ENCODE peak calls at places on chromosomes 2 and 18, in four cellular contexts. One of them, this sample, is unnamed.

GRCh38 chr2:140539506-140539905 is 1591.3 kb downstream of the LRP1B start:
- DNase-seq in pancreas: no peak
- DNase-seq in stomach: no peak
- DNase-seq in SJSA1: no peak
- DNase-seq in this sample: no peak

GRCh38 chr18:27004056-27004829 is 138.7 kb upstream of the AQP4 start:
- DNase-seq in pancreas: no peak
- DNase-seq in stomach: no peak
- DNase-seq in SJSA1: peak; percentile 4
- DNase-seq in this sample: no peak

GRCh38 chr2:104434363-104434792 is 419.5 kb upstream of the POU3F3 start:
- DNase-seq in pancreas: peak; percentile 9
- DNase-seq in stomach: peak; percentile 66
- DNase-seq in SJSA1: no peak
- DNase-seq in this sample: no peak

GRCh38 chr2:39455826-39456225 is 18.7 kb upstream of the MAP4K3 start:
- DNase-seq in pancreas: no peak
- DNase-seq in stomach: no peak
- DNase-seq in SJSA1: no peak
- DNase-seq in this sample: no peak

GRCh38 chr2:415986-416610 is 128.2 kb upstream of the ALKAL2 start:
- DNase-seq in pancreas: no peak
- DNase-seq in stomach: no peak
- DNase-seq in SJSA1: no peak
- DNase-seq in this sample: no peak

GRCh38 chr18:23703057-23703986 is 14.1 kb downstream of the LAMA3 start:
- DNase-seq in pancreas: no peak
- DNase-seq in stomach: no peak
- DNase-seq in SJSA1: peak; percentile 36
- DNase-seq in this sample: no peak

GRCh38 chr18:24799176-24799575 is 338.7 kb downstream of the HRH4 start:
- DNase-seq in pancreas: no peak
- DNase-seq in stomach: no peak
- DNase-seq in SJSA1: no peak
- DNase-seq in this sample: no peak

GRCh38 chr2:105498281-105498846 is 99.5 kb upstream of the FHL2 start:
- DNase-seq in pancreas: no peak
- DNase-seq in stomach: no peak
- DNase-seq in SJSA1: no peak
- DNase-seq in this sample: no peak

GRCh38 chr18:50659091-50660003 is 99.5 kb downstream of the MAPK4 start:
- DNase-seq in pancreas: no peak
- DNase-seq in stomach: no peak
- DNase-seq in SJSA1: no peak
- DNase-seq in this sample: no peak

GRCh38 chr2:120390381-120391055 is 44.6 kb downstream of the INHBB start:
- DNase-seq in pancreas: no peak
- DNase-seq in stomach: peak; percentile 21
- DNase-seq in SJSA1: no peak
- DNase-seq in this sample: no peak

GRCh38 chr2:120389036-120389391 is 43.1 kb downstream of the INHBB start:
- DNase-seq in pancreas: no peak
- DNase-seq in stomach: peak; percentile 3
- DNase-seq in SJSA1: no peak
- DNase-seq in this sample: no peak

GRCh38 chr2:120385355-120386127 is 39.6 kb downstream of the INHBB start:
- DNase-seq in pancreas: no peak
- DNase-seq in stomach: no peak
- DNase-seq in SJSA1: no peak
- DNase-seq in this sample: no peak

GRCh38 chr2:120391905-120392665 is 46.1 kb downstream of the INHBB start:
- DNase-seq in pancreas: no peak
- DNase-seq in stomach: peak; percentile 11
- DNase-seq in SJSA1: no peak
- DNase-seq in this sample: no peak

GRCh38 chr2:120388222-120389035 is 42.5 kb downstream of the INHBB start:
- DNase-seq in pancreas: no peak
- DNase-seq in stomach: peak; percentile 9
- DNase-seq in SJSA1: no peak
- DNase-seq in this sample: no peak
- H3K27ac ChIP-seq in pancreas: no peak overlapping the region
- H3K27ac ChIP-seq in stomach: no peak overlapping the region
- H3K27ac ChIP-seq in SJSA1: no peak overlapping the region
- H3K27ac ChIP-seq in this sample: no peak overlapping the region

GRCh38 chr2:188474316-188474715 is 182.6 kb downstream of the GULP1 start:
- DNase-seq in pancreas: no peak
- DNase-seq in stomach: no peak
- DNase-seq in SJSA1: no peak
- DNase-seq in this sample: no peak
- H3K27ac ChIP-seq in pancreas: no peak overlapping the region
- H3K27ac ChIP-seq in stomach: no peak overlapping the region
- H3K27ac ChIP-seq in SJSA1: no peak overlapping the region
- H3K27ac ChIP-seq in this sample: no peak overlapping the region

GRCh38 chr18:32321826-32322225 is 132.0 kb downstream of the MEP1B start:
- DNase-seq in pancreas: no peak
- DNase-seq in stomach: no peak
- DNase-seq in SJSA1: no peak
- DNase-seq in this sample: no peak
- H3K27ac ChIP-seq in pancreas: no peak overlapping the region
- H3K27ac ChIP-seq in stomach: no peak overlapping the region
- H3K27ac ChIP-seq in SJSA1: no peak overlapping the region
- H3K27ac ChIP-seq in this sample: no peak overlapping the region

GRCh38 chr2:218395090-218395444 is 4.6 kb upstream of the CTDSP1 start:
- DNase-seq in pancreas: no peak
- DNase-seq in stomach: no peak
- DNase-seq in SJSA1: no peak
- DNase-seq in this sample: no peak
- H3K27ac ChIP-seq in pancreas: no peak overlapping the region
- H3K27ac ChIP-seq in stomach: peak overlapping the region; percentile 98
- H3K27ac ChIP-seq in SJSA1: no peak overlapping the region
- H3K27ac ChIP-seq in this sample: no peak overlapping the region

GRCh38 chr18:4069183-4069582 is 385.9 kb downstream of the DLGAP1 start:
- DNase-seq in pancreas: no peak
- DNase-seq in stomach: no peak
- DNase-seq in SJSA1: no peak
- DNase-seq in this sample: no peak
- H3K27ac ChIP-seq in pancreas: no peak overlapping the region
- H3K27ac ChIP-seq in stomach: no peak overlapping the region
- H3K27ac ChIP-seq in SJSA1: no peak overlapping the region
- H3K27ac ChIP-seq in this sample: no peak overlapping the region

GRCh38 chr2:210222607-210223006 is 2.6 kb downstream of the ACADL start:
- DNase-seq in pancreas: no peak
- DNase-seq in stomach: no peak
- DNase-seq in SJSA1: no peak
- DNase-seq in this sample: no peak

GRCh38 chr2:210227689-210228088 is 2.4 kb upstream of the ACADL start:
- DNase-seq in pancreas: no peak
- DNase-seq in stomach: no peak
- DNase-seq in SJSA1: no peak
- DNase-seq in this sample: no peak

GRCh38 chr2:210225461-210225798 is 183 bp upstream of the ACADL start:
- DNase-seq in pancreas: no peak
- DNase-seq in stomach: no peak
- DNase-seq in SJSA1: no peak
- DNase-seq in this sample: no peak

GRCh38 chr2:210226186-210226585 is 939 bp upstream of the ACADL start:
- DNase-seq in pancreas: no peak
- DNase-seq in stomach: no peak
- DNase-seq in SJSA1: no peak
- DNase-seq in this sample: no peak

GRCh38 chr2:210224660-210225460 is at the start of gene ACADL:
- DNase-seq in pancreas: peak; percentile 83
- DNase-seq in stomach: peak; percentile 82
- DNase-seq in SJSA1: peak; percentile 30
- DNase-seq in this sample: peak; percentile 24
- H3K27ac ChIP-seq in pancreas: peak within 1 kb of the TSS; percentile 89
- H3K27ac ChIP-seq in stomach: peak within 1 kb of the TSS; percentile 83
- H3K27ac ChIP-seq in SJSA1: no peak within 1 kb of the TSS
- H3K27ac ChIP-seq in this sample: no peak within 1 kb of the TSS

GRCh38 chr2:43185146-43185545 is 41.3 kb downstream of the ZFP36L2 start:
- DNase-seq in pancreas: no peak
- DNase-seq in stomach: no peak
- DNase-seq in SJSA1: no peak
- DNase-seq in this sample: no peak

GRCh38 chr2:43186679-43187374 is 39.6 kb downstream of the ZFP36L2 start:
- DNase-seq in pancreas: no peak
- DNase-seq in stomach: no peak
- DNase-seq in SJSA1: no peak
- DNase-seq in this sample: no peak

GRCh38 chr2:43183743-43184142 is 42.7 kb downstream of the ZFP36L2 start:
- DNase-seq in pancreas: no peak
- DNase-seq in stomach: no peak
- DNase-seq in SJSA1: no peak
- DNase-seq in this sample: no peak

GRCh38 chr2:43186321-43186678 is 40.1 kb downstream of the ZFP36L2 start:
- DNase-seq in pancreas: no peak
- DNase-seq in stomach: no peak
- DNase-seq in SJSA1: no peak
- DNase-seq in this sample: no peak

DNA sequence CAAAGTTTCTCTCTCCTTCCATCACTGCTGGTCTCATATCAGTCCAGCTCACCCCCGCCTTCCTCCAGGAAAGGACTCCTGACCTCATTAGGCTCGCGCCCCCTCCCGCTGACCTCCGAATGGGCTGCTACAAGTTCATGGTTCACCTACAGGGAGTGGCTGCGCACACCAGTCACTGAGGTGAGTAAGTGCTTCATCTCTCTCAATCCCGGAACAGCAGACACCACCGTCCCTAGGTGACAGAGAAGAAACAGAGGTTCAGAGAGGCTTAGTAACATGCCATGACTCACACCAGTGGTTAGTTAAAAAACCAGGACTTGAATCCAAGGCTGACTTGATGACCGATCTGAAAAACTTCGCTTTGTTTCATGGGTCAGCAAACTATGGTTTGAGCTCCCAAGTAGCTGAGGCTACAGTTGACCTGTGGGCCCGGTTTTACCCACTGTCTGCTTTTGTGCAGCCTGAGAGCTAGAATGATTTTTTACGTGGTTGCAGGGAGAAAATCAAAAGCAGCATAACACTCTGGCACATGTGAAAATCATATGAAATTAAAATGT is 42.0 kb downstream of the ZFP36L2 start:
- DNase-seq in pancreas: no peak
- DNase-seq in stomach: no peak
- DNase-seq in SJSA1: peak; percentile 44
- DNase-seq in this sample: no peak
- H3K27ac ChIP-seq in pancreas: no peak overlapping the region
- H3K27ac ChIP-seq in stomach: no peak overlapping the region
- H3K27ac ChIP-seq in SJSA1: no peak overlapping the region
- H3K27ac ChIP-seq in this sample: no peak overlapping the region